ENCODE peak calls at places on chromosomes 2 and 18, in seven cellular contexts. Z, B, T, M, J, X and V are unnamed samples.

GRCh38 chr2:5727242-5727641 is 35.1 kb downstream of the SOX11 start:
- DNase-seq in Z (no peak), B (no peak), T (no peak), M (no peak), J (no peak), X (no peak), V (no peak)

GRCh38 chr2:113370478-113371091 is 66.9 kb upstream of the ZNG1B start:
- DNase-seq in Z (peak), B (peak), T (peak), M (peak), J (peak), X (peak), V (peak)

GRCh38 chr2:101958071-101958470 is 33.7 kb upstream of the IL1R2 start:
- DNase-seq in Z (peak), B (peak), T (no peak), M (peak), J (peak), X (peak), V (peak)

GRCh38 chr18:9597609-9598008 is 16.8 kb downstream of the PPP4R1 start:
- DNase-seq in Z (no peak), B (no peak), T (no peak), M (no peak), J (no peak), X (no peak), V (no peak)

GRCh38 chr2:109382946-109383345 is 230.8 kb downstream of the SEPTIN10 start:
- DNase-seq in Z (peak), B (peak), T (peak), M (peak), J (peak), X (peak), V (no peak)

GRCh38 chr18:37553633-37554398 is 11.8 kb downstream of the CELF4 start:
- DNase-seq in Z (no peak), B (no peak), T (peak), M (no peak), J (no peak), X (no peak), V (no peak)

GRCh38 chr18:45775241-45775676 is 50.2 kb upstream of the SIGLEC15 start:
- DNase-seq in Z (peak), B (peak), T (peak), M (peak), J (peak), X (peak), V (no peak)

GRCh38 chr2:174667461-174667860 is 69.9 kb upstream of the WIPF1 start:
- DNase-seq in Z (no peak), B (no peak), T (peak), M (no peak), J (no peak), X (no peak), V (peak)

GRCh38 chr2:38975009-38975408 is 85.3 kb downstream of the ARHGEF33 start:
- DNase-seq in Z (no peak), B (no peak), T (no peak), M (no peak), J (peak), X (no peak), V (no peak)

GRCh38 chr2:237485304-237485703 is 1.7 kb upstream of the MLPH start:
- DNase-seq in Z (no peak), B (peak), T (no peak), M (no peak), J (no peak), X (no peak), V (no peak)

GRCh38 chr18:36075862-36076587 is 8.7 kb upstream of the RPRD1A start:
- DNase-seq in Z (peak), B (peak), T (no peak), M (peak), J (peak), X (peak), V (peak)

GRCh38 chr2:95384854-95385569 is 17.5 kb upstream of the FAHD2A start:
- DNase-seq in Z (no peak), B (no peak), T (peak), M (no peak), J (no peak), X (no peak), V (no peak)

GRCh38 chr18:46497129-46497528 is 159.9 kb downstream of the LOXHD1 start:
- DNase-seq in Z (peak), B (peak), T (peak), M (no peak), J (peak), X (peak), V (peak)

GRCh38 chr18:56245856-56246575 is 392.4 kb downstream of the TXNL1 start:
- DNase-seq in Z (peak), B (peak), T (no peak), M (peak), J (peak), X (no peak), V (no peak)

GRCh38 chr2:170377469-170378207 is 199.7 kb downstream of the MYO3B start:
- DNase-seq in Z (no peak), B (no peak), T (no peak), M (no peak), J (peak), X (no peak), V (no peak)

GRCh38 chr2:236472711-236473495 is 96.7 kb upstream of the ACKR3 start:
- DNase-seq in Z (no peak), B (no peak), T (no peak), M (no peak), J (no peak), X (no peak), V (no peak)

GRCh38 chr2:126887506-126887905 is 11.2 kb upstream of the TEX51 start:
- DNase-seq in Z (no peak), B (no peak), T (peak), M (no peak), J (no peak), X (no peak), V (no peak)

GRCh38 chr18:77054288-77054605 is 78.3 kb downstream of the MBP start:
- DNase-seq in Z (no peak), B (no peak), T (no peak), M (no peak), J (no peak), X (no peak), V (peak)

GRCh38 chr2:234640657-234641056 is 143.8 kb upstream of the ARL4C start:
- DNase-seq in Z (no peak), B (no peak), T (no peak), M (no peak), J (no peak), X (no peak), V (no peak)

GRCh38 chr18:25351280-25351772 is 640 bp downstream of the ZNF521 start:
- DNase-seq in Z (no peak), B (no peak), T (no peak), M (peak), J (peak), X (no peak), V (no peak)

GRCh38 chr18:274313-274712 is 6.5 kb upstream of the THOC1 start:
- DNase-seq in Z (no peak), B (no peak), T (no peak), M (no peak), J (no peak), X (no peak), V (no peak)

GRCh38 chr2:43802135-43802534 is 28.3 kb downstream of the DYNC2LI1 start:
- DNase-seq in Z (no peak), B (no peak), T (no peak), M (no peak), J (no peak), X (no peak), V (no peak)

GRCh38 chr2:83051538-83052192 is 1407.4 kb downstream of the SUCLG1 start:
- DNase-seq in Z (peak), B (peak), T (no peak), M (no peak), J (peak), X (no peak), V (no peak)

GRCh38 chr2:227862227-227862740 is 9.1 kb upstream of the DAW1 start:
- DNase-seq in Z (peak), B (peak), T (no peak), M (peak), J (peak), X (peak), V (peak)
- TF ChIP-seq CTCF in Z (peak), B (peak), T (peak), M (peak), J (peak), X (peak), V (peak)

GRCh38 chr2:45484965-45485364 is 126.1 kb downstream of the SRBD1 start:
- DNase-seq in Z (no peak), B (no peak), T (no peak), M (no peak), J (no peak), X (no peak), V (no peak)

GRCh38 chr2:45483997-45484396 is 127.1 kb downstream of the SRBD1 start:
- DNase-seq in Z (no peak), B (no peak), T (no peak), M (peak), J (peak), X (peak), V (no peak)
- TF ChIP-seq CTCF in Z (peak), B (peak), T (peak), M (peak), J (peak), X (peak), V (no peak)

GRCh38 chr2:59449264-59449663 is 1104.2 kb downstream of the BCL11A start:
- DNase-seq in Z (no peak), B (no peak), T (no peak), M (no peak), J (no peak), X (peak), V (peak)
- TF ChIP-seq CTCF in Z (no peak), B (no peak), T (no peak), M (no peak), J (no peak), X (peak), V (peak)

DNA sequence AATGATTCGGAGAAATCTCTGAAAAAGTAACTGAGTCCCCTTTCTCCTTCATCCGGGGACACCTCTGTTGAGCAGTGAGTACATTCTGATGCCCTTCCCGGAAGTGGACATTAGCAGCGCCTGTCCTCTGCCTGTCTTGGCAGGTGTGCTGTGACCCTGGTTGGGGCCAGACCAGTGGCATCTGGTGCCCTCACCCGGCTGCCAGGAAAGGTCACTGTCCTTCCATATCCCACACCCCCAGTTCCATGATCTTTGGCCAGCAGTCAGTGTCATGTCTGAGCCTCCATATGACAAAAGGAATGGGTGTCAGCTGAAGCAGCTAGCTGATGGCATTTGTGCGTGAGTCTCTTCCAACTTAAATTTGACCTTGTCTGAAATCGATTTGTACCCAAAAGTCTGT is 128.1 kb downstream of the NCK2 start:
- DNase-seq in Z (no peak), B (no peak), T (no peak), M (no peak), J (no peak), X (no peak), V (no peak)
- TF ChIP-seq CTCF in Z (no peak), B (no peak), T (no peak), M (no peak), J (no peak), X (no peak), V (no peak)

GRCh38 chr2:223614534-223614933 is 12.4 kb upstream of the SCG2 start:
- DNase-seq in Z (no peak), B (no peak), T (no peak), M (no peak), J (no peak), X (no peak), V (no peak)

GRCh38 chr2:223612501-223612900 is 10.3 kb upstream of the SCG2 start:
- DNase-seq in Z (no peak), B (no peak), T (no peak), M (no peak), J (no peak), X (no peak), V (no peak)

GRCh38 chr2:223618172-223619035 is 16.2 kb upstream of the SCG2 start:
- DNase-seq in Z (no peak), B (no peak), T (peak), M (no peak), J (no peak), X (no peak), V (peak)

GRCh38 chr2:223611061-223611460 is 8.9 kb upstream of the SCG2 start:
- DNase-seq in Z (no peak), B (no peak), T (no peak), M (no peak), J (no peak), X (no peak), V (no peak)

GRCh38 chr2:223613017-223613950 is 11.1 kb upstream of the SCG2 start:
- DNase-seq in Z (peak), B (peak), T (peak), M (peak), J (peak), X (peak), V (peak)
- TF ChIP-seq CTCF in Z (peak), B (no peak), T (no peak), M (peak), J (no peak), X (no peak), V (no peak)

DNA sequence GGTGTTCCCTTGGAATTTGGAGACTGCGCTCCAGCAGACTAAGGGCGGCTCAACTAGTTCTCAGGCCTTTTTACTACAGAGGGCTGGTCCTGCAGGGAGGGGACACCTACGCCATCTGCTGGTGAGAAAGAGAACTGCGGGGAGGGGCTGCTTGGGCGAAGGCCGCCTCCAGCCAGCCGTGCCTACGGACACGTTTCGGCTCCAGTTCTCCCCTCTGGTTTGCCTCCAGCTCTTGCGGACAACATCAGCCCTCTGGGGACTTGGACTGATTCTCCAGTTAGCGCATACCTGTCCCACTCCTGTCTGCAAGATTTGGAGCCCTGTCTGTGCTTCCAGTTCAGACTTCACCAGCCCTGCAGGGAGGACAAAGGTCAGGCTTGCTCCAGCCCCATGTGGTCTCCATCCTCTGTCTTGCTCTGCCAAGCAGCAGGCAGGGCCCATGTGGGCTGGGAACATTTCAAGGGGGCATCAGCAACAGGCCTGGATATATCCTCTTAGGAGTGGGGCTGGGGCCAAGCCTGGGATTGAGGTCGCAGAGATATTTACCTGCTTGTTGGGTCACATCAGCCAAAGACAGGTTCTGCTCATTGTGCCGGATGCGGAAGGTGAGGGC is 10.3 kb downstream of the PTPRN start:
- DNase-seq in Z (peak), B (peak), T (peak), M (peak), J (peak), X (peak), V (peak)
- TF ChIP-seq CTCF in Z (peak), B (peak), T (peak), M (peak), J (peak), X (peak), V (peak)

GRCh38 chr2:37262510-37262909 is 31.1 kb downstream of the NDUFAF7 start:
- DNase-seq in Z (no peak), B (no peak), T (no peak), M (no peak), J (no peak), X (no peak), V (peak)

GRCh38 chr2:37267685-37268084 is 36.2 kb downstream of the NDUFAF7 start:
- DNase-seq in Z (no peak), B (no peak), T (no peak), M (no peak), J (no peak), X (no peak), V (no peak)

GRCh38 chr2:37268111-37268510 is 36.7 kb downstream of the NDUFAF7 start:
- DNase-seq in Z (no peak), B (no peak), T (no peak), M (peak), J (no peak), X (no peak), V (no peak)

DNA sequence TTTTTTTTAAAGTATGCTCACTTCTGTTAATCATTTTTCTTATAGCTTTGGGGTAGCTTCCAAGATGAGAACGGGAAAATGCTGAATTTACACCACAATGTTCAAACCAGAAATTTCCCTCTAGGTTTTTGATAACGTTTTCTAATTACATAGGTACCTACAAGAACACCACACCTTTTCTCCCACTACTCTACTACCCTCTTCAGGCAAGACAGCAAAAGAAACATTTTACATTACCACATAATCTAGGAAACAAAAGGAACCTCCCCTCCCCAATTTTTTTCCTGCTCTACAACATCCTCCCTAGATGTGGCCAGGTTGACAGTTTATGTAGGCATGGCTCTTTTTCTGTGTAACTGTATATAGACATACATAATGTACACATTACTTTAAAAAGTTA is 32.4 kb downstream of the NDUFAF7 start:
- DNase-seq in Z (no peak), B (no peak), T (no peak), M (no peak), J (no peak), X (no peak), V (peak)
- TF ChIP-seq CTCF in Z (no peak), B (no peak), T (no peak), M (no peak), J (no peak), X (no peak), V (no peak)

GRCh38 chr2:154243685-154244084 is 372.0 kb downstream of the GALNT13 start:
- DNase-seq in Z (no peak), B (no peak), T (no peak), M (no peak), J (no peak), X (no peak), V (no peak)
- TF ChIP-seq CTCF in Z (no peak), B (no peak), T (no peak), M (no peak), J (no peak), X (no peak), V (no peak)